ENCODE peak calls at places on chromosomes 2 and 18, in ten cellular contexts. L, T, S, E, B, M, U, N, H and G are unnamed samples.

GRCh38 chr2:166411473-166412230 is 35.9 kb upstream of the SCN9A start:
- DNase-seq in L (peak; percentile 61), T (no peak), S (no peak), E (no peak), B (no peak), M (no peak), U (no peak), N (no peak), H (no peak), G (no peak)

GRCh38 chr2:20382965-20383800 is 32.5 kb upstream of the PUM2 start:
- DNase-seq in L (no peak), T (no peak), S (no peak), E (peak; percentile 33), B (no peak), M (no peak), U (no peak), N (no peak), H (no peak), G (no peak)

GRCh38 chr2:10009811-10010781 is 33.3 kb upstream of the KLF11 start:
- DNase-seq in L (no peak), T (peak; percentile 96), S (peak; percentile 97), E (no peak), B (no peak), M (peak; percentile 97), U (no peak), N (peak; percentile 49), H (peak; percentile 99), G (no peak)

GRCh38 chr18:41604964-41605363 is 350.1 kb upstream of the PIK3C3 start:
- DNase-seq in L (no peak), T (no peak), S (no peak), E (no peak), B (no peak), M (no peak), U (no peak), N (no peak), H (no peak), G (no peak)

GRCh38 chr18:29147944-29148343 is 971.0 kb upstream of the CDH2 start:
- DNase-seq in L (peak; percentile 34), T (no peak), S (no peak), E (no peak), B (no peak), M (no peak), U (peak; percentile 7), N (no peak), H (no peak), G (peak; percentile 17)

GRCh38 chr2:165874445-165875039 is 79.0 kb downstream of the TTC21B start:
- DNase-seq in L (no peak), T (no peak), S (no peak), E (peak; percentile 71), B (peak; percentile 32), M (no peak), U (peak; percentile 72), N (peak; percentile 23), H (no peak), G (no peak)

GRCh38 chr2:46645681-46646162 is 166.4 kb downstream of the TMEM247 start:
- DNase-seq in L (no peak), T (no peak), S (no peak), E (peak; percentile 68), B (no peak), M (peak; percentile 29), U (no peak), N (no peak), H (no peak), G (no peak)

GRCh38 chr2:224997802-224998201 is 44.5 kb downstream of the DOCK10 start:
- DNase-seq in L (no peak), T (no peak), S (no peak), E (no peak), B (no peak), M (no peak), U (no peak), N (no peak), H (no peak), G (no peak)

GRCh38 chr18:48866028-48866733 is 84.6 kb downstream of the SMAD7 start:
- DNase-seq in L (no peak), T (peak; percentile 77), S (no peak), E (no peak), B (no peak), M (peak; percentile 84), U (no peak), N (no peak), H (peak; percentile 93), G (no peak)

GRCh38 chr2:130251520-130251864 is 53.3 kb upstream of the TUBA3E start:
- DNase-seq in L (no peak), T (no peak), S (no peak), E (no peak), B (no peak), M (no peak), U (no peak), N (no peak), H (no peak), G (no peak)

GRCh38 chr2:130251865-130252620 is 53.8 kb upstream of the TUBA3E start:
- DNase-seq in L (no peak), T (no peak), S (no peak), E (no peak), B (no peak), M (no peak), U (no peak), N (no peak), H (peak; percentile 70), G (no peak)

GRCh38 chr2:130252880-130253645 is 54.8 kb upstream of the TUBA3E start:
- DNase-seq in L (no peak), T (no peak), S (no peak), E (peak; percentile 67), B (no peak), M (no peak), U (no peak), N (no peak), H (peak; percentile 47), G (peak; percentile 64)
- H3K4me3 ChIP-seq in L (no peak overlapping the region), T (no peak overlapping the region), S (no peak overlapping the region), E (peak overlapping the region; percentile 63), B (no peak overlapping the region), M (peak overlapping the region; percentile 19), U (no peak overlapping the region), N (no peak overlapping the region), H (no peak overlapping the region), G (peak overlapping the region; percentile 48)

GRCh38 chr2:27379840-27380625 is 501 bp downstream of the ZNF513 start:
- DNase-seq in L (peak; percentile 61), T (peak; percentile 63), S (peak; percentile 86), E (peak; percentile 48), B (peak; percentile 71), M (peak; percentile 40), U (no peak), N (peak; percentile 67), H (peak; percentile 84), G (peak; percentile 81)
- H3K4me1 ChIP-seq in L (peaks cover 25% of the 10 kb centered on the region), T (peaks cover 29% of the 10 kb centered on the region), S (peaks cover 24% of the 10 kb centered on the region), E (no peaks in the 10 kb centered on the region), B (peaks cover 11% of the 10 kb centered on the region), M (peaks cover 42% of the 10 kb centered on the region), U (peaks cover 8% of the 10 kb centered on the region), N (peaks cover 14% of the 10 kb centered on the region), H (peaks cover 5% of the 10 kb centered on the region), G (peaks cover 15% of the 10 kb centered on the region)

GRCh38 chr2:171922230-171923022 is at the start of gene HAT1:
- DNase-seq in L (peak; percentile 98), T (peak; percentile 98), S (peak; percentile 97), E (peak; percentile 98), B (peak; percentile 98), M (peak; percentile 99), U (peak; percentile 99), N (peak; percentile 98), H (peak; percentile 98), G (peak; percentile 97)

GRCh38 chr2:171921970-171922229 is 361 bp upstream of the HAT1 start:
- DNase-seq in L (no peak), T (no peak), S (no peak), E (no peak), B (no peak), M (no peak), U (no peak), N (no peak), H (no peak), G (no peak)

GRCh38 chr2:171919453-171919852 is 2.8 kb upstream of the HAT1 start:
- DNase-seq in L (no peak), T (no peak), S (no peak), E (no peak), B (no peak), M (no peak), U (no peak), N (no peak), H (no peak), G (no peak)

GRCh38 chr2:171924170-171924942 is 2.1 kb downstream of the HAT1 start:
- DNase-seq in L (no peak), T (no peak), S (no peak), E (no peak), B (no peak), M (no peak), U (no peak), N (no peak), H (no peak), G (no peak)

GRCh38 chr2:171923206-171923605 is 945 bp downstream of the HAT1 start:
- DNase-seq in L (peak; percentile 49), T (peak; percentile 21), S (no peak), E (peak; percentile 54), B (no peak), M (peak; percentile 28), U (no peak), N (no peak), H (no peak), G (peak; percentile 35)
- H3K4me3 ChIP-seq in L (peak overlapping the region; percentile 71), T (no peak overlapping the region), S (peak overlapping the region; percentile 84), E (peak overlapping the region; percentile 68), B (peak overlapping the region; percentile 61), M (peak overlapping the region; percentile 79), U (peak overlapping the region; percentile 77), N (peak overlapping the region; percentile 77), H (peak overlapping the region; percentile 38), G (peak overlapping the region; percentile 81)

GRCh38 chr18:3651266-3651665 is 201.3 kb downstream of the TGIF1 start:
- DNase-seq in L (no peak), T (no peak), S (no peak), E (no peak), B (no peak), M (no peak), U (no peak), N (no peak), H (no peak), G (no peak)
- H3K4me1 ChIP-seq in L (peaks cover 64% of the 10 kb centered on the region), T (no peaks in the 10 kb centered on the region), S (no peaks in the 10 kb centered on the region), E (peaks cover 77% of the 10 kb centered on the region), B (peaks cover 5% of the 10 kb centered on the region), M (no peaks in the 10 kb centered on the region), U (peaks cover 31% of the 10 kb centered on the region), N (no peaks in the 10 kb centered on the region), H (no peaks in the 10 kb centered on the region), G (peaks cover 84% of the 10 kb centered on the region)

DNA sequence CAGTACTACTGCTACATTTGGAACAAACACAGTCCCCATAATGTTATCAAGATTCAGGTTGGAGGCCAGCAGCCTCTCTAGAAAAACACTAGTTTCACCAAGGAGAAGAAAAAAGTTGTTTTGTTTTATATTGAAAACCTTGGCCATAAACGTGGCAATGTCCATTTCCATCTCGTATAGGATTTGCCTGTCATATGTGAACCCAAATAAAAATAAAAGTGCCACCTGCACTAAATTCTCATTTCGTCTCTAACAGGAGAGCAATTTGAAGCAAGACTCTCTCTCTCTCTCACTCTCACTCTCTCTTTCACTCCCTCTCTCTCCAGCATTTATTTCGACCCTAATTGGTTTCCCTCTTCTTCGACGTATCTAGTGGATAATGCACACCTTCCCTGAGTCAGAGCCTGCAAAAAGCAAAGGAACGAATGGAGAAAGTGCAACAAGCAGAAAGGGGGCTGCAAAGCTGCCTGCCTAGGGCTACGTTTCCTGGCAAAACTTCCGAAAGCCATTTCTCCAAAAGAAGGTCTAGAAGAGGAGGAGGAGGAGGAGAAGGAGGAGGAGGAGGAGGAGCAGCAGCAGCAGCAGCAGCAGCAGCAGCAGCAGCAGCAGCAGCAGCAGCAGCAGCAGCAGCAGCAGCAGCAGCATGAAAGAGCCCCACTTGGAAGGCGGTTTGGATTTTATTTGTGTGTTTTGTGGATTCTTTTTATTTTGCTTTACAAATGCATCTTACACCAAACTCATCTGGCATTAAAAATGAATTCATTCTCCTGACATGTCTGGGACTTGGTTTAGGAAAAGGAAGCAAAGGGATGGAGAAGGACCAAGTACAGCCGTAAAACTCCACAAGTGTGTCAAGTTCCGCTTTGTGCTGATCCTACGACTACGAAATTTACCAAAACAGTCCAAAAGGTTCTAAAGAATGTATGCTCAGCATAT is 2.1 kb downstream of the TCF4 start:
- DNase-seq in L (no peak), T (no peak), S (no peak), E (no peak), B (no peak), M (no peak), U (peak; percentile 27), N (no peak), H (no peak), G (no peak)
- H3K4me3 ChIP-seq in L (peak overlapping the region; percentile 52), T (no peak overlapping the region), S (no peak overlapping the region), E (no peak overlapping the region), B (peak overlapping the region; percentile 59), M (peak overlapping the region; percentile 59), U (peak overlapping the region; percentile 90), N (peak overlapping the region; percentile 51), H (no peak overlapping the region), G (peak overlapping the region; percentile 13)